ENCODE peak calls at places on chromosomes 16 and 17, in ten cellular contexts. A is GM04504; R is CD8-positive, alpha-beta T cell; J is ovary; X is Panc1; U is SJSA1; Z is LNCaP clone FGC; P is NCI-H2227 treated with DMSO at 0.1 percent for 48 hours; N is RWPE1; C is NCI-H748 treated with DMSO at 0.1 percent for 48 hours. T is an unnamed sample.

GRCh38 chr17:81870155-81870977 is 771 bp downstream of the ARHGDIA start:
- DNase-seq in A (no peak), R (no peak), J (no peak), X (no peak), U (peak; percentile 84), Z (no peak), P (peak; percentile 28), N (no peak), C (no peak), T (no peak)

GRCh38 chr17:40436631-40437030 is 6.6 kb upstream of the IGFBP4 start:
- DNase-seq in A (no peak), R (no peak), J (no peak), X (no peak), U (no peak), Z (no peak), P (no peak), N (no peak), C (no peak), T (no peak)

GRCh38 chr17:75153854-75154194 is 488 bp downstream of the JPT1 start:
- DNase-seq in A (no peak), R (no peak), J (no peak), X (no peak), U (no peak), Z (no peak), P (no peak), N (no peak), C (no peak), T (no peak)

GRCh38 chr16:89135166-89135565 is 36.4 kb upstream of the CDH15 start:
- DNase-seq in A (no peak), R (no peak), J (peak; percentile 9), X (no peak), U (no peak), Z (no peak), P (no peak), N (no peak), C (no peak), T (no peak)

GRCh38 chr17:45666046-45666600 is 118.0 kb upstream of the CRHR1 start:
- DNase-seq in A (no peak), R (no peak), J (no peak), X (no peak), U (no peak), Z (peak; percentile 40), P (no peak), N (no peak), C (no peak), T (no peak)

GRCh38 chr16:14284930-14285541 is 213.9 kb downstream of the MRTFB start:
- DNase-seq in A (peak; percentile 44), R (peak; percentile 38), J (no peak), X (peak; percentile 74), U (no peak), Z (peak; percentile 63), P (peak; percentile 69), N (peak; percentile 53), C (peak; percentile 46), T (peak; percentile 77)

GRCh38 chr17:57668332-57668731 is 76.8 kb downstream of the CCDC182 start:
- DNase-seq in A (no peak), R (no peak), J (no peak), X (no peak), U (peak; percentile 8), Z (no peak), P (no peak), N (no peak), C (no peak), T (no peak)

GRCh38 chr17:78998311-78999055 is 11.1 kb downstream of the CANT1 start:
- DNase-seq in A (no peak), R (no peak), J (peak; percentile 43), X (no peak), U (peak; percentile 52), Z (peak; percentile 81), P (no peak), N (no peak), C (no peak), T (no peak)

GRCh38 chr16:20624882-20625807 is 49.0 kb upstream of the ACSM2B start:
- DNase-seq in A (no peak), R (no peak), J (no peak), X (no peak), U (no peak), Z (no peak), P (no peak), N (no peak), C (no peak), T (no peak)

GRCh38 chr16:66908116-66908515 is 10.6 kb downstream of the CDH16 start:
- DNase-seq in A (no peak), R (no peak), J (no peak), X (no peak), U (no peak), Z (no peak), P (no peak), N (no peak), C (no peak), T (no peak)

GRCh38 chr16:9039208-9039607 is 52.2 kb upstream of the HAPSTR1 start:
- DNase-seq in A (no peak), R (no peak), J (no peak), X (no peak), U (no peak), Z (no peak), P (no peak), N (no peak), C (no peak), T (no peak)

GRCh38 chr17:81918762-81919545 is 978 bp upstream of the SIRT7 start:
- DNase-seq in A (no peak), R (no peak), J (no peak), X (no peak), U (no peak), Z (no peak), P (no peak), N (no peak), C (no peak), T (no peak)

GRCh38 chr17:82734987-82735866 is at the start of gene FN3K:
- DNase-seq in A (no peak), R (peak; percentile 31), J (peak; percentile 84), X (no peak), U (no peak), Z (no peak), P (peak; percentile 49), N (peak; percentile 54), C (peak; percentile 15), T (peak; percentile 45)

T was measured in NCI-H526 treated with DMSO at 0.1 percent for 48 hours.